ENCODE peak calls at places on chromosomes 4 and X, in seven cellular contexts. E is neural progenitor cell; B is GM12892; Z is heart right ventricle; X is activated CD4-positive, alpha-beta T cell treated with anti-CD3 and anti-CD28 coated beads, Interleukin-2, amount 50 U/mL, for 4 hours; M is NCI-H774; K is EL. G is an unnamed sample.
A peak's percentile ranks its signal among the peaks of the same experiment; 100 is the strongest.

GRCh38 chr4:110270492-110271197 is 72.2 kb upstream of the ELOVL6 start:
- DNase-seq in E (no peak), B (no peak), Z (no peak), X (no peak), M (no peak), K (peak; percentile 86), G (no peak)

GRCh38 chrX:63101879-63102620 is 249.1 kb downstream of the SPIN4 start:
- DNase-seq in E (no peak), B (no peak), Z (no peak), X (no peak), M (no peak), K (no peak), G (no peak)

GRCh38 chr4:143618811-143619210 is 81.7 kb downstream of the FREM3 start:
- DNase-seq in E (no peak), B (no peak), Z (no peak), X (no peak), M (no peak), K (no peak), G (no peak)

GRCh38 chrX:17531500-17531899 is 156.5 kb downstream of the NHS start:
- DNase-seq in E (no peak), B (no peak), Z (no peak), X (no peak), M (no peak), K (no peak), G (no peak)

GRCh38 chrX:74049126-74049525 is 254.9 kb upstream of the ZCCHC13 start:
- DNase-seq in E (no peak), B (no peak), Z (no peak), X (no peak), M (no peak), K (no peak), G (no peak)

GRCh38 chrX:48781705-48782104 is 4.7 kb upstream of the GATA1 start:
- DNase-seq in E (no peak), B (no peak), Z (no peak), X (no peak), M (no peak), K (no peak), G (no peak)

GRCh38 chrX:10636337-10636736 is 16.0 kb upstream of the MID1 start:
- DNase-seq in E (peak; percentile 55), B (no peak), Z (peak; percentile 34), X (no peak), M (peak; percentile 30), K (peak; percentile 66), G (no peak)

GRCh38 chr4:19547463-19547862 is 704.2 kb upstream of the SLIT2 start:
- DNase-seq in E (no peak), B (no peak), Z (no peak), X (no peak), M (no peak), K (no peak), G (no peak)

GRCh38 chr4:120517966-120518365 is 404.6 kb downstream of the PRDM5 start:
- DNase-seq in E (no peak), B (no peak), Z (peak; percentile 65), X (no peak), M (no peak), K (peak; percentile 91), G (no peak)

GRCh38 chr4:28287837-28288236 is 1427.2 kb downstream of the STIM2 start:
- DNase-seq in E (no peak), B (no peak), Z (no peak), X (no peak), M (no peak), K (peak; percentile 99), G (no peak)

GRCh38 chr4:83219344-83219990 is 65.1 kb downstream of the COQ2 start:
- DNase-seq in E (no peak), B (no peak), Z (no peak), X (peak; percentile 61), M (peak; percentile 14), K (peak; percentile 2), G (no peak)

GRCh38 chr4:39319678-39320077 is 46.5 kb downstream of the RFC1 start:
- DNase-seq in E (no peak), B (no peak), Z (no peak), X (no peak), M (no peak), K (peak; percentile 93), G (no peak)

GRCh38 chr4:74073358-74073757 is 25.6 kb downstream of the CXCL2 start:
- DNase-seq in E (no peak), B (no peak), Z (no peak), X (no peak), M (no peak), K (no peak), G (no peak)

GRCh38 chr4:86043755-86044592 is 315.9 kb downstream of the MAPK10 start:
- DNase-seq in E (peak; percentile 51), B (no peak), Z (peak; percentile 46), X (no peak), M (peak; percentile 18), K (peak; percentile 63), G (peak; percentile 17)

GRCh38 chr4:103105558-103106356 is 6.1 kb upstream of the BDH2 start:
- DNase-seq in E (no peak), B (no peak), Z (no peak), X (no peak), M (no peak), K (peak; percentile 13), G (no peak)

GRCh38 chr4:90099795-90100194 is 27.4 kb upstream of the CCSER1 start:
- DNase-seq in E (no peak), B (no peak), Z (no peak), X (no peak), M (no peak), K (no peak), G (no peak)

GRCh38 chrX:41250867-41251266 is 83.1 kb upstream of the DDX3X start:
- DNase-seq in E (no peak), B (no peak), Z (no peak), X (no peak), M (no peak), K (no peak), G (no peak)

GRCh38 chrX:83339724-83340123 is 168.4 kb upstream of the POU3F4 start:
- DNase-seq in E (no peak), B (no peak), Z (no peak), X (no peak), M (no peak), K (no peak), G (no peak)

GRCh38 chr4:11549525-11549924 is 120.8 kb upstream of the HS3ST1 start:
- DNase-seq in E (no peak), B (no peak), Z (no peak), X (no peak), M (no peak), K (no peak), G (no peak)

GRCh38 chrX:2425281-2426071 is 75.3 kb downstream of the DHRSX start:
- DNase-seq in E (no peak), B (no peak), Z (no peak), X (no peak), M (no peak), K (no peak), G (no peak)

GRCh38 chr4:105283501-105283900 is 136.8 kb downstream of the TET2 start:
- DNase-seq in E (no peak), B (no peak), Z (no peak), X (no peak), M (no peak), K (no peak), G (no peak)

GRCh38 chr4:26163425-26164362 is 157.1 kb upstream of the RBPJ start:
- DNase-seq in E (no peak), B (no peak), Z (no peak), X (no peak), M (no peak), K (peak; percentile 25), G (no peak)

GRCh38 chr4:113810906-113811305 is 49.4 kb upstream of the CAMK2D start:
- DNase-seq in E (no peak), B (no peak), Z (no peak), X (no peak), M (no peak), K (peak; percentile 46), G (no peak)

GRCh38 chrX:54089191-54089590 is 44.9 kb upstream of the PHF8 start:
- DNase-seq in E (no peak), B (no peak), Z (no peak), X (no peak), M (no peak), K (no peak), G (no peak)

GRCh38 chrX:124406294-124407013 is 60.1 kb downstream of the SH2D1A start:
- DNase-seq in E (peak; percentile 60), B (peak; percentile 21), Z (peak; percentile 37), X (peak; percentile 42), M (peak; percentile 62), K (peak; percentile 69), G (peak; percentile 68)

GRCh38 chr4:153242848-153243324 is 38.6 kb downstream of the TRIM2 start:
- DNase-seq in E (no peak), B (no peak), Z (no peak), X (no peak), M (no peak), K (no peak), G (peak; percentile 17)

GRCh38 chr4:163762756-163763155 is 268.3 kb downstream of the TMA16 start:
- DNase-seq in E (no peak), B (no peak), Z (no peak), X (no peak), M (no peak), K (no peak), G (no peak)

GRCh38 chr4:9944431-9945425 is 76.6 kb downstream of the SLC2A9 start:
- DNase-seq in E (no peak), B (no peak), Z (no peak), X (no peak), M (no peak), K (no peak), G (no peak)

GRCh38 chrX:15579778-15580747 is 20.7 kb downstream of the ACE2 start:
- DNase-seq in E (peak; percentile 11), B (no peak), Z (peak; percentile 37), X (no peak), M (no peak), K (no peak), G (no peak)